ENCODE peak calls at places on chromosomes 13 and 19, in eight cellular contexts. C, U, R, H, K, T, D and N are unnamed samples.

GRCh38 chr19:48565090-48565489 is 13.1 kb downstream of the SULT2B1 start:
- DNase-seq in C (no peak), U (no peak), R (no peak), H (no peak), K (peak), T (no peak), D (no peak), N (no peak)

GRCh38 chr13:92365904-92366303 is 860.7 kb upstream of the GPC6 start:
- DNase-seq in C (no peak), U (no peak), R (no peak), H (no peak), K (no peak), T (no peak), D (no peak), N (no peak)

GRCh38 chr19:11418518-11419506 is at the start of gene RGL3:
- DNase-seq in C (peak), U (no peak), R (peak), H (no peak), K (no peak), T (no peak), D (peak), N (peak)

GRCh38 chr19:31256601-31256990 is 92.6 kb downstream of the TSHZ3 start:
- DNase-seq in C (no peak), U (no peak), R (no peak), H (no peak), K (no peak), T (no peak), D (no peak), N (no peak)

GRCh38 chr13:100392709-100393630 is 195.6 kb downstream of the GGACT start:
- DNase-seq in C (peak), U (peak), R (no peak), H (peak), K (peak), T (peak), D (peak), N (no peak)

GRCh38 chr19:50652722-50653121 is 3.5 kb downstream of the C19orf81 start:
- DNase-seq in C (no peak), U (no peak), R (no peak), H (no peak), K (no peak), T (no peak), D (no peak), N (no peak)

GRCh38 chr13:106156468-106156867 is 379.0 kb downstream of the EFNB2 start:
- DNase-seq in C (no peak), U (no peak), R (no peak), H (no peak), K (peak), T (no peak), D (no peak), N (no peak)

GRCh38 chr13:39451301-39451700 is 151.7 kb downstream of the LHFPL6 start:
- DNase-seq in C (no peak), U (no peak), R (no peak), H (no peak), K (peak), T (no peak), D (no peak), N (no peak)

GRCh38 chr19:1853295-1854031 is 5.2 kb upstream of the REXO1 start:
- DNase-seq in C (peak), U (peak), R (peak), H (peak), K (peak), T (no peak), D (peak), N (peak)

GRCh38 chr19:2627319-2627829 is 75.1 kb downstream of the GNG7 start:
- DNase-seq in C (peak), U (peak), R (peak), H (peak), K (peak), T (peak), D (peak), N (peak)

GRCh38 chr13:32284927-32285632 is 30.1 kb downstream of the ZAR1L start:
- DNase-seq in C (peak), U (peak), R (no peak), H (no peak), K (peak), T (no peak), D (no peak), N (peak)

GRCh38 chr19:10753305-10753704 is 35.4 kb downstream of the DNM2 start:
- DNase-seq in C (no peak), U (no peak), R (no peak), H (no peak), K (no peak), T (no peak), D (no peak), N (no peak)

GRCh38 chr19:13022859-13023636 is 27.8 kb downstream of the NFIX start:
- DNase-seq in C (peak), U (peak), R (no peak), H (peak), K (peak), T (peak), D (peak), N (peak)

GRCh38 chr13:62049992-62050391 is 634.3 kb upstream of the PCDH20 start:
- DNase-seq in C (no peak), U (no peak), R (no peak), H (no peak), K (no peak), T (no peak), D (no peak), N (no peak)

GRCh38 chr13:25691654-25692053 is 319.9 kb downstream of the ATP8A2 start:
- DNase-seq in C (no peak), U (no peak), R (no peak), H (no peak), K (no peak), T (no peak), D (no peak), N (no peak)

GRCh38 chr13:51729853-51730553 is 74.0 kb downstream of the DHRS12 start:
- DNase-seq in C (no peak), U (peak), R (no peak), H (peak), K (peak), T (peak), D (no peak), N (no peak)

GRCh38 chr19:1374250-1374577 is 9.5 kb upstream of the NDUFS7 start:
- DNase-seq in C (no peak), U (no peak), R (no peak), H (no peak), K (no peak), T (no peak), D (no peak), N (no peak)

GRCh38 chr13:45362939-45363338 is 22.0 kb upstream of the TPT1 start:
- DNase-seq in C (no peak), U (no peak), R (no peak), H (no peak), K (no peak), T (no peak), D (no peak), N (no peak)

GRCh38 chr19:15369594-15369891 is 10.0 kb downstream of the AKAP8 start:
- DNase-seq in C (no peak), U (no peak), R (peak), H (no peak), K (no peak), T (no peak), D (no peak), N (no peak)

GRCh38 chr13:24605923-24606372 is 74.3 kb upstream of the ATP12A start:
- DNase-seq in C (peak), U (no peak), R (no peak), H (no peak), K (peak), T (no peak), D (no peak), N (no peak)

GRCh38 chr13:102172406-102172805 is 229.4 kb downstream of the FGF14 start:
- DNase-seq in C (no peak), U (no peak), R (no peak), H (no peak), K (no peak), T (no peak), D (no peak), N (no peak)

GRCh38 chr19:15113245-15114152 is 6.3 kb downstream of the SYDE1 start:
- DNase-seq in C (no peak), U (no peak), R (no peak), H (no peak), K (no peak), T (no peak), D (no peak), N (no peak)

GRCh38 chr19:53467138-53467502 is 413 bp upstream of the ZNF813 start:
- DNase-seq in C (no peak), U (no peak), R (peak), H (peak), K (no peak), T (no peak), D (peak), N (no peak)

GRCh38 chr13:84641491-84641890 is 759.2 kb upstream of the SLITRK1 start:
- DNase-seq in C (no peak), U (no peak), R (no peak), H (no peak), K (peak), T (no peak), D (no peak), N (no peak)

GRCh38 chr13:27442797-27443196 is 7.6 kb downstream of the MTIF3 start:
- DNase-seq in C (no peak), U (no peak), R (no peak), H (no peak), K (no peak), T (no peak), D (peak), N (no peak)

GRCh38 chr13:103066079-103066880 is at the start of gene SLC10A2:
- DNase-seq in C (no peak), U (no peak), R (no peak), H (no peak), K (no peak), T (no peak), D (peak), N (no peak)

GRCh38 chr13:79936368-79937136 is 404.4 kb downstream of the SPRY2 start:
- DNase-seq in C (peak), U (peak), R (no peak), H (no peak), K (peak), T (no peak), D (no peak), N (peak)

GRCh38 chr19:58500242-58500641 is 11.6 kb downstream of the SLC27A5 start:
- DNase-seq in C (no peak), U (no peak), R (no peak), H (no peak), K (no peak), T (no peak), D (no peak), N (no peak)

GRCh38 chr19:38037151-38037611 is 130.2 kb downstream of the SIPA1L3 start:
- DNase-seq in C (peak), U (no peak), R (no peak), H (no peak), K (no peak), T (no peak), D (no peak), N (no peak)

GRCh38 chr19:3249408-3249807 is 24.9 kb downstream of the CELF5 start:
- DNase-seq in C (no peak), U (no peak), R (no peak), H (no peak), K (no peak), T (no peak), D (no peak), N (no peak)

GRCh38 chr13:24500977-24501376 is 11.6 kb downstream of the PARP4 start:
- DNase-seq in C (no peak), U (no peak), R (no peak), H (no peak), K (peak), T (no peak), D (no peak), N (no peak)

GRCh38 chr19:6374711-6375410 is 872 bp downstream of the PSPN start:
- DNase-seq in C (no peak), U (no peak), R (no peak), H (no peak), K (no peak), T (no peak), D (no peak), N (no peak)

GRCh38 chr19:6374179-6374709 is 1.5 kb downstream of the PSPN start:
- DNase-seq in C (no peak), U (no peak), R (peak), H (peak), K (no peak), T (peak), D (no peak), N (no peak)

GRCh38 chr19:6373096-6373812 is 660 bp downstream of the ALKBH7 start:
- DNase-seq in C (peak), U (peak), R (peak), H (peak), K (peak), T (peak), D (peak), N (peak)

GRCh38 chr19:6372594-6373095 is at the start of gene ALKBH7:
- DNase-seq in C (peak), U (peak), R (peak), H (peak), K (peak), T (peak), D (peak), N (peak)

DNA sequence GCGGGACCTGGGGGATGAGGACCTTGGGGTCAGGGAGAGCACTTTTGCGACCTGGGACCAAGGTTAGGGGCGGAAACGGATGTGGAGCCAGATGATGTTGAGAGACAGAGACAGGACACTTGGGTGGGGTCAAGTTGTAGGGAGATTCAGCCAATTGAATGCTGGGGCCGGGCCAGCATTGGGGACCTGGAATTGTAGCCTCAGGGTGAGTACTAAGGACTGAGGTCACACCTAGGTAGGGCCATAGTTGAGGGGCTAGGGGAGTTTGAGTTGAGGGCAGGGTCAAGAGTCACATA is 1.2 kb downstream of the ALKBH7 start:
- DNase-seq in C (no peak), U (peak), R (no peak), H (no peak), K (no peak), T (no peak), D (no peak), N (no peak)
- H3K27ac ChIP-seq in C (peak), U (peak), R (peak), H (peak), K (peak), T (peak), D (peak), N (peak)

GRCh38 chr13:76885203-76886004 is 801 bp downstream of the KCTD12 start:
- DNase-seq in C (peak), U (peak), R (peak), H (peak), K (peak), T (peak), D (peak), N (peak)
- TF ChIP-seq POLR2A in C (peak), U (no peak), R (no peak), H (no peak), K (no peak), T (no peak), D (no peak), N (no peak)

DNA sequence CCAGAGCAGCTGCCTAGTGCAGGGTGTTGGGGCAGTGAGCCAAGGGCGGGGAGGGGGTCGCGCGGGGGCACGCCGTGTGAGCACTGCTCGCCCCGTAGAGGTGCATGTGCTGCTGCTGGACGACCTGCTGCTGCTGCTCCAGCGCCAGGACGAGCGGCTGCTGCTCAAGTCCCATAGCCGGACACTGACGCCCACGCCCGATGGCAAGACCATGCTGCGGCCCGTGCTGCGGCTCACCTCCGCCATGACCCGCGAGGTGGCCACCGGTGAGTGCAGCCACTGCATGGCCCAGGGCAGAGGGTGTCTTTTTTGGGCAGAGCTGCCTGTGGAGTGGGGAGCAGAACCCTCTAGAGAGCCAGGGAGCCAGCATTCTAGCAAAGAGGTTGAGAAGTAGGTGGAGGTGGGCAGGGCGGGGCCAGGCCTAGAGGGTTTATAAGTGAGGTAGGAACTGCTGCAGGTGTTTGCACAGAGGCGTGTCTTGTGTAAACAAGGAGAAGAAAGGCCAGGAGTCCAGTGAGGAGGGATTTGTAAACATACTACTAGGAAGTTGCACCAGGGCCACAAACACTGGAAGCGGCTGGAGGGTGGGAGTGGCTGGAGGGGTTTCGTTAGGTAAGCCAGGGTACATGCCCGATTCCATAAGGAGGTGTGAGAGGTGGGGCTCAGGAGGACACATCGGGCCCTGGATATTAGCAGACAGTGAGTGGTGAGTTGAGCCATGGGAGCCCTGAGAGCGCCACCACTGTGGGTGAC is 21.3 kb downstream of the ARHGEF1 start:
- DNase-seq in C (peak), U (no peak), R (peak), H (no peak), K (no peak), T (no peak), D (peak), N (peak)
- H3K27ac ChIP-seq in C (no peak), U (no peak), R (no peak), H (no peak), K (no peak), T (no peak), D (no peak), N (peak)

GRCh38 chr19:57410748-57411671 is at the start of gene ZNF17:
- DNase-seq in C (peak), U (peak), R (peak), H (peak), K (peak), T (peak), D (peak), N (peak)
- TF ChIP-seq POLR2A in C (peak), U (no peak), R (no peak), H (peak), K (no peak), T (peak), D (no peak), N (peak)

GRCh38 chr19:17405250-17406038 is at the start of gene BST2:
- DNase-seq in C (peak), U (peak), R (peak), H (peak), K (peak), T (peak), D (peak), N (peak)
- H3K27ac ChIP-seq in C (peak), U (peak), R (peak), H (peak), K (no peak), T (peak), D (peak), N (peak)

GRCh38 chr19:18284710-18285430 is 3.4 kb upstream of the JUND start:
- DNase-seq in C (no peak), U (no peak), R (peak), H (no peak), K (no peak), T (no peak), D (no peak), N (no peak)
- TF ChIP-seq POLR2A in C (no peak), U (no peak), R (no peak), H (no peak), K (no peak), T (no peak), D (peak), N (no peak)

DNA sequence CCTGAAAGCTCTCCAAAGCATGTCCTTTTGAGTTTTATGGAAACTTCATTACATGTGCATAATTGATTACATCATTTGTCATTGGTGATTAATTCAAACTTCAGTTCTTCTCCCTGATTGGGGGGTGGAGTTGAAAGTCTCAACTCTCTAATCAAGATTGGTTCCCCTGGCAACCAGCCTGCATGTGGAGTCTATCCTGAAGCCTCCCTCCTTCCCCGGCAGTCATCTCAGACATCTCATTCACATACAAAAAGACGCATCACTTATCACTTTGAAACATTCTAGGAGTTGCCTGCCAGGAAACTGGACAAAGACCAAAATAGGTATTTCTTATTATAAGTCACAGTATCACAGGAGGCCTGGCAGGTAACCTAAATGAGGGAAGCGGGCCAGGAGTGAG is 50.5 kb downstream of the TEX26 start:
- DNase-seq in C (no peak), U (no peak), R (no peak), H (no peak), K (no peak), T (no peak), D (no peak), N (no peak)
- H3K27ac ChIP-seq in C (no peak), U (no peak), R (no peak), H (no peak), K (no peak), T (no peak), D (no peak), N (no peak)

DNA sequence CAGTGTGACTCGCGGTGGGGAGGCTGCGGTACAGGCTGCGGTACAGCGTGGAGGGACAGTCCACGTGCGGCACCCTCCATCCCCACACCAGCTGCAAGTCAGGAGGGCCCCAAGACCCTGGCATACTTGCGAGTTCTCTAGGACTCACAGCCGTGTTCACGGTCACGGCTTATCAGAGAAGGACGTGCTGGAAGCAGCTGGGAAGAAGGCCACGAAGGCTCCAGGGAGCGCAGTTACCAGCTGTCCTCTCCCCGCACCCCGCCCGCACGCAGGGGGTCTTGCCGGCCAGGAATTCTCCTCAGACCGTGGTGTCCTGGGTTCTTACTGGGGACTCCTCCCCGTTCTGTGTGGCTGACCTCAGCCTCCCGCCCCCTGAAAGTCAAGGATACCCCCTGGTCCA is 6.2 kb downstream of the ZNF444 start:
- DNase-seq in C (peak), U (no peak), R (no peak), H (no peak), K (no peak), T (no peak), D (no peak), N (no peak)
- TF ChIP-seq POLR2A in C (no peak), U (no peak), R (no peak), H (no peak), K (no peak), T (no peak), D (no peak), N (no peak)

GRCh38 chr13:71864981-71865857 is 1.8 kb downstream of the DACH1 start:
- DNase-seq in C (peak), U (no peak), R (peak), H (peak), K (no peak), T (peak), D (peak), N (no peak)

GRCh38 chr13:71864094-71864980 is 2.7 kb downstream of the DACH1 start:
- DNase-seq in C (peak), U (peak), R (peak), H (peak), K (no peak), T (peak), D (peak), N (peak)

GRCh38 chr13:71865858-71866172 is 1.2 kb downstream of the DACH1 start:
- DNase-seq in C (peak), U (no peak), R (peak), H (peak), K (no peak), T (peak), D (peak), N (no peak)

GRCh38 chr13:71861769-71862168 is 5.2 kb downstream of the DACH1 start:
- DNase-seq in C (no peak), U (no peak), R (no peak), H (no peak), K (no peak), T (no peak), D (no peak), N (no peak)

DNA sequence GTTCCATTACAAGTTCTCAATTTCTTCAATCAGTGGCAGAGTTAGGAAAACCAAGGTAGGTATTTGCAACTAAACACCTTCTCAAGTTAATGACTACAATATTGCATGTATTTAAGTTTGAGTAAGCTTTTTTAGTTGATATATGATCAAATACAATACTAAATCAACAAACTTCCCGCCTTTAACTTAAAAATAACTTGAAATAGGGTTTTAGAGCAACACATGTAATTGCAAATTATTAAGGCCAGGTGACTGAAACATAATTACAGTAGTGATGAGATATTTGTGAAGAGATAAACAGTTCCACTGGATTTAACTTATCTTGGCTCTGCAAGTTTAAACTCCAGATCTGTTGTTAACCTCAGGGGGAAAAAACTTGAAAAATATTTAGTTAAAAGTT is 3.8 kb downstream of the DACH1 start:
- DNase-seq in C (no peak), U (no peak), R (no peak), H (no peak), K (no peak), T (no peak), D (no peak), N (no peak)
- H3K27ac ChIP-seq in C (no peak), U (no peak), R (peak), H (no peak), K (no peak), T (no peak), D (no peak), N (no peak)

GRCh38 chr13:77480071-77480470 is 55.4 kb upstream of the SCEL start:
- DNase-seq in C (no peak), U (no peak), R (no peak), H (no peak), K (no peak), T (no peak), D (no peak), N (no peak)
- TF ChIP-seq POLR2A in C (no peak), U (no peak), R (no peak), H (no peak), K (no peak), T (no peak), D (no peak), N (no peak)